ENCODE peak calls at places on chromosomes 16 and 17, in five cellular contexts. O is GM12878, W is HCT116, T is K562, F is HepG2. D is an unnamed sample.

GRCh38 chr17:61000911-61001310 is 323.3 kb downstream of the BCAS3 start:
- DNase-seq in O (no peak), W (no peak), T (no peak), F (peak; percentile 7), D (no peak)

GRCh38 chr17:49035470-49036269 is 38.5 kb downstream of the IGF2BP1 start:
- DNase-seq in O (no peak), W (peak; percentile 82), T (peak; percentile 64), F (no peak), D (peak; percentile 84)

GRCh38 chr17:55421179-55421934 is at the start of gene MMD:
- DNase-seq in O (no peak), W (no peak), T (peak; percentile 51), F (no peak), D (peak; percentile 86)

GRCh38 chr17:47693667-47694017 is 319 bp upstream of the TBKBP1 start:
- DNase-seq in O (no peak), W (no peak), T (no peak), F (no peak), D (no peak)

GRCh38 chr16:84927621-84928591 is 83.4 kb downstream of the ZDHHC7 start:
- DNase-seq in O (no peak), W (no peak), T (no peak), F (no peak), D (no peak)

GRCh38 chr16:27313422-27314160 is at the start of gene IL4R:
- DNase-seq in O (no peak), W (peak; percentile 22), T (peak; percentile 66), F (peak; percentile 94), D (peak; percentile 74)

GRCh38 chr17:43832168-43832975 is 574 bp downstream of the MPP3 start:
- DNase-seq in O (no peak), W (no peak), T (no peak), F (peak; percentile 21), D (peak; percentile 90)

GRCh38 chr17:83189673-83190385 is 110.4 kb downstream of the METRNL start:
- DNase-seq in O (no peak), W (no peak), T (no peak), F (peak; percentile 60), D (no peak)

GRCh38 chr17:35345926-35346771 is 27.3 kb downstream of the SLFN11 start:
- DNase-seq in O (no peak), W (no peak), T (no peak), F (no peak), D (peak; percentile 10)

GRCh38 chr17:49498037-49498615 is 3.0 kb downstream of the NGFR start:
- DNase-seq in O (no peak), W (no peak), T (no peak), F (no peak), D (peak; percentile 60)

GRCh38 chr17:58277107-58277506 is 3.6 kb downstream of the MPO start:
- DNase-seq in O (no peak), W (peak; percentile 18), T (peak; percentile 63), F (no peak), D (no peak)

GRCh38 chr17:76576189-76576588 is 9.5 kb downstream of the ST6GALNAC2 start:
- DNase-seq in O (no peak), W (no peak), T (no peak), F (no peak), D (no peak)

GRCh38 chr17:77375917-77376651 is 235.3 kb downstream of the SEC14L1 start:
- DNase-seq in O (no peak), W (no peak), T (no peak), F (no peak), D (peak; percentile 82)

GRCh38 chr16:29974291-29975133 is 844 bp downstream of the TAOK2 start:
- DNase-seq in O (no peak), W (no peak), T (peak; percentile 47), F (no peak), D (peak; percentile 56)

GRCh38 chr16:20369452-20370054 is 17.0 kb upstream of the UMOD start:
- DNase-seq in O (no peak), W (no peak), T (no peak), F (no peak), D (no peak)

GRCh38 chr16:48500981-48501380 is 109.0 kb downstream of the N4BP1 start:
- DNase-seq in O (no peak), W (no peak), T (no peak), F (no peak), D (no peak)

GRCh38 chr16:12311309-12311708 is 334.8 kb downstream of the SNX29 start:
- DNase-seq in O (no peak), W (no peak), T (no peak), F (no peak), D (no peak)

GRCh38 chr16:3986235-3986544 is 105.7 kb upstream of the CREBBP start:
- DNase-seq in O (no peak), W (no peak), T (no peak), F (no peak), D (no peak)

GRCh38 chr17:48442819-48443218 is 12.8 kb upstream of the SKAP1 start:
- DNase-seq in O (no peak), W (no peak), T (peak; percentile 60), F (no peak), D (no peak)

GRCh38 chr17:30161601-30162000 is 45.0 kb downstream of the NSRP1 start:
- DNase-seq in O (no peak), W (no peak), T (no peak), F (no peak), D (no peak)

GRCh38 chr16:58018803-58019202 is 6.8 kb upstream of the MMP15 start:
- DNase-seq in O (no peak), W (no peak), T (no peak), F (no peak), D (peak; percentile 13)

GRCh38 chr16:3494574-3494973 is 715 bp downstream of the C16orf90 start:
- DNase-seq in O (no peak), W (no peak), T (no peak), F (no peak), D (no peak)

GRCh38 chr16:86802013-86802412 is 223.7 kb downstream of the FOXL1 start:
- DNase-seq in O (no peak), W (no peak), T (no peak), F (no peak), D (no peak)

DNA sequence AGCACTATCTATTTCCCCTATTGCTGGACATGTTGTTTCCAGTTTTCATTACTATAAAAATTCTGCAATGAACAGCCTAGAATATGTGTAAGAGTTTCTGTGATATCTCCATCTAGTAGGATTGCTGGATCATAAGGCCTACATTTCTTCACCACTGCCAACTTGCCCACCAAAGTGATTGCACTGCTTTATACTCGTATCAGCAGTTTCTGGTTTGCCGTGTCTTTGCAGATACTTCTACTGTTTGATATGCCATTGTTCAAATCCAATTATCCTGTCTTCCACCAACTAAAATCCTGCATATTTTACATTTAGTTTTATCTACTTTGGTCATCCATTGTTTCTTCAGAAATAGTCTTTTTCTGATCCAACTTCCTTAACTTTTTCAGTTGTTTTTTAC is 21.1 kb downstream of the CEP95 start:
- DNase-seq in O (no peak), W (no peak), T (no peak), F (no peak), D (no peak)
- TF ChIP-seq ZBTB33 in O (no peak), W (no peak), T (no peak), F (no peak), D (no peak)

GRCh38 chr17:22692066-22692800 is 999.9 kb downstream of the KCNJ18 start:
- DNase-seq in O (no peak), W (no peak), T (no peak), F (no peak), D (no peak)

GRCh38 chr17:22692801-22693171 is 1000.5 kb downstream of the KCNJ18 start:
- DNase-seq in O (no peak), W (no peak), T (no peak), F (no peak), D (no peak)

GRCh38 chr17:22695228-22695619 is 1002.9 kb downstream of the KCNJ18 start:
- DNase-seq in O (no peak), W (no peak), T (peak; percentile 14), F (no peak), D (peak; percentile 26)

GRCh38 chr17:22694362-22695227 is 1002.3 kb downstream of the KCNJ18 start:
- DNase-seq in O (no peak), W (no peak), T (peak; percentile 77), F (no peak), D (peak; percentile 81)
- TF ChIP-seq ZBTB33 in O (no peak), W (no peak), T (no peak), F (peak; percentile 84), D (no peak)

DNA sequence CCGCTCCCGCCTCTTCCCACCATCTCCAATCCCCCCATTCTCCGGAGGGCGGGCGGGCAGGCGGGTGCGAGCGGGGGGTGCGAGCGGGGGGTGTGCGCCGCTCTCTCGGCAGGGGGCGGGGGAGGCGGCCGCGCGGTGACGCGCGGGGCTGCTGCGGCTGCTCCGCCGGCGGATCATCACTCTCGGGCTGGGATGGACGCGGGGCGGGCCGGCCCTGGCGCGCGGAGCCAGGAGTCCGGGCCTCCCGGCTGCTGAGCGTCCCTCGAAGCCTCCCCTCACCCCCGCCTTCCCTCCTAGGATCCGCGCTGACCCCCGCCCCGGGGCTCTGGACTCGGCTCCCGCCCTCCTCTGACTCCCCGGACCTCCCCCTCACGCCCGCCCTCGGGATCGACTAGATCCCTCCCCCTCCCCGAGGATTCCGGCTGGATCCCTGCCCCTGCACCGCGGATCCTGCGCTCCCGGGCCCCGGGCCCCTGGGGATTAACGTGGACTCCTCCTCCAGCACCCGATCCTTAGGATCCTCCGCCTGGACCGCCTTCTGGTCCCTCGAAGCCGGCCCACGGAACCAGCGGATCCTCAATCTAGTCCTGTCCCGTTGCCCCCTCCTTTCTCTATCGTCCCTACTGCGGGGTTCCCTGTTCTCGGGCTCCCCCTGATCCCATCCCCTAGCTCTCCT is 978 bp upstream of the TMEM256 start:
- DNase-seq in O (no peak), W (no peak), T (peak; percentile 71), F (no peak), D (peak; percentile 89)
- TF ChIP-seq ZBTB33 in O (no peak), W (no peak), T (no peak), F (no peak), D (no peak)

GRCh38 chr17:32314636-32315035 is 27.3 kb downstream of the C17orf75 start:
- DNase-seq in O (no peak), W (no peak), T (no peak), F (no peak), D (no peak)

GRCh38 chr17:32320847-32321246 is 21.1 kb downstream of the C17orf75 start:
- DNase-seq in O (no peak), W (no peak), T (no peak), F (no peak), D (no peak)

GRCh38 chr17:32319548-32319905 is 22.4 kb downstream of the C17orf75 start:
- DNase-seq in O (peak; percentile 55), W (peak; percentile 38), T (peak; percentile 90), F (peak; percentile 59), D (peak; percentile 89)

GRCh38 chr17:32317353-32317752 is 24.6 kb downstream of the C17orf75 start:
- DNase-seq in O (no peak), W (no peak), T (no peak), F (no peak), D (no peak)

DNA sequence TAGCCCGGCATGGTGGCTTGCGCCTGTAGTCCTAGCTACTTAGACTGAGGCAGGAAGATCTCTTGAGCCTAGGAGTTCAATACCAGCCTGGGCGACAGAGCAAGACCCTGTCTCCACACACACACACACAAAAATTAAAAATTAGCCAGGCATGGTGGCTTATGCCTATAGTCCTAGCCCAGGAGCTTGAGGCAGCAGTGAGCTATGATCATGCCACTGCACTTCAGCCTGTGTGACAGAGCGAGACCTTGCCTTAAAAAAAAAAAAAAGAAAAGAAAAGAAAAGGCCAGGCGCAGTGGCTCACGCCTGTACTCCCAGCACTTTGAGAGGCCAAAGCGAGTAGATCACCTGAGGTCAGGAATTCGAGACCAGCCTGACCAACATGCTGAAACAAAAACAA is 23.9 kb downstream of the C17orf75 start:
- DNase-seq in O (no peak), W (no peak), T (no peak), F (no peak), D (no peak)
- TF ChIP-seq ZBTB33 in O (no peak), W (no peak), T (no peak), F (no peak), D (no peak)

GRCh38 chr17:79991140-79991923 is 44.3 kb downstream of the TBC1D16 start:
- DNase-seq in O (no peak), W (peak; percentile 68), T (peak; percentile 92), F (peak; percentile 85), D (peak; percentile 100)
- TF ChIP-seq ZBTB33 in O (no peak), W (no peak), T (no peak), F (no peak), D (no peak)